ENCODE peak calls at places on chromosomes 4 and X, in ten cellular contexts. V is ascending aorta, A is WERI-Rb-1, U is HL-60, I is left ventricle myocardium inferior, T is IMR-90, B is breast epithelium, X is coronary artery, N is aorta, O is cardiac muscle cell. H is an unnamed sample.

GRCh38 chr4:102392033-102392744 is 46.9 kb upstream of the SLC39A8 start:
- DNase-seq in V (no peak), A (no peak), U (no peak), I (no peak), T (no peak), B (no peak), X (no peak), N (no peak), O (no peak), H (no peak)

GRCh38 chr4:150215601-150216000 is 137.4 kb downstream of the DCLK2 start:
- DNase-seq in V (no peak), A (no peak), U (no peak), I (no peak), T (no peak), B (no peak), X (no peak), N (no peak), O (no peak), H (no peak)

GRCh38 chr4:189092596-189092995 is 848.1 kb upstream of the FRG1 start:
- DNase-seq in V (no peak), A (no peak), U (no peak), I (no peak), T (peak; percentile 42), B (no peak), X (no peak), N (no peak), O (no peak), H (no peak)

GRCh38 chr4:25233737-25234389 is at the start of gene PI4K2B:
- DNase-seq in V (peak; percentile 92), A (peak; percentile 95), U (peak; percentile 87), I (peak; percentile 89), T (peak; percentile 57), B (peak; percentile 85), X (peak; percentile 89), N (peak; percentile 91), O (peak; percentile 86), H (peak; percentile 69)

GRCh38 chr4:114864060-114864459 is 249.4 kb downstream of the NDST4 start:
- DNase-seq in V (no peak), A (no peak), U (no peak), I (no peak), T (no peak), B (no peak), X (no peak), N (no peak), O (no peak), H (no peak)

GRCh38 chrX:72021975-72022374 is 109.7 kb downstream of the RTL5 start:
- DNase-seq in V (no peak), A (peak; percentile 34), U (peak; percentile 16), I (no peak), T (no peak), B (no peak), X (peak; percentile 70), N (no peak), O (no peak), H (no peak)

GRCh38 chrX:109857898-109858297 is 124.8 kb upstream of the ACSL4 start:
- DNase-seq in V (no peak), A (no peak), U (no peak), I (no peak), T (peak; percentile 52), B (no peak), X (no peak), N (no peak), O (peak; percentile 64), H (no peak)

GRCh38 chr4:52015366-52015765 is 4.8 kb downstream of the LRRC66 start:
- DNase-seq in V (no peak), A (no peak), U (peak; percentile 13), I (no peak), T (no peak), B (no peak), X (no peak), N (no peak), O (peak; percentile 20), H (no peak)

GRCh38 chr4:112082954-112083586 is 62.2 kb upstream of the FAM241A start:
- DNase-seq in V (no peak), A (no peak), U (no peak), I (no peak), T (peak; percentile 82), B (no peak), X (no peak), N (no peak), O (peak; percentile 64), H (no peak)

GRCh38 chr4:112085156-112086035 is 59.9 kb upstream of the FAM241A start:
- DNase-seq in V (no peak), A (no peak), U (peak; percentile 67), I (no peak), T (peak; percentile 6), B (no peak), X (no peak), N (no peak), O (no peak), H (no peak)

GRCh38 chr4:112086036-112086434 is 59.2 kb upstream of the FAM241A start:
- DNase-seq in V (no peak), A (no peak), U (no peak), I (no peak), T (no peak), B (no peak), X (no peak), N (no peak), O (no peak), H (no peak)

GRCh38 chr4:112083587-112084347 is 61.5 kb upstream of the FAM241A start:
- DNase-seq in V (no peak), A (no peak), U (no peak), I (no peak), T (peak; percentile 31), B (no peak), X (no peak), N (no peak), O (no peak), H (no peak)
- H3K27ac ChIP-seq in V (no peak overlapping the region), A (no peak overlapping the region), U (no peak overlapping the region), I (peak overlapping the region; percentile 77), T (no peak overlapping the region), B (peak overlapping the region; percentile 42), X (no peak overlapping the region), N (no peak overlapping the region), O (no peak overlapping the region), H (no peak overlapping the region)

DNA sequence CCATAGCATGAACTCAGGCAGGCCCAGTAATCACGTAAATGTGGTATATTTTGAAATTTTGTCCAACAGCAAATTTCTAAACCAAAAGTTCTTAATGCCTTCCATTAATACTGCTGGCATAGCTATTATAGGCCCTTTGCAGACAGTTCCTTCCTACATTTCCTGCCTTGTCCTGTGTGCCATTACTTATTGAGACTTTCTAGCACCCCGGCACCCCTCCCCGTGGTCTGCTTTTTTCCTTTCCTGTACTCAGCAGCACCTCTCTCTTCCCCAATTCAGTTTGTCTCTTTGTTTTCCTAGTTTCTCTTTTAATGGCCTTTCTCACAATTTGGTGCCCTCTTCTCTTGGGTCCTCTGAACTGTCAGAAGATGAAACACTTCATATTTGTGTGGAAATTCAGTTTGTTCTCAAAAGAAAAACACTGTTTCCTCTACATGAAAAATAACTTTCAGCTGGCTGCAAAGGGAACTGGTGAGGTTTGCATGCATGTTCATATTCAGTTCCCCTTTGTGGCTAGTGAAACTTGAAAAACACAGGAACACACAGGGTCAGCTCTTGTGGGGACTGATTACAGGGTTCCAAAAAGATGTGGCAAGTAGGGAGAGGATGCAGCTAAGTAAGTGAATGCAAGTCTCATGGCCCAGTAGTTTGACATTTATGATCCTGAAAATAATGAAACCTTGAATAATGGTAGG is 17.1 kb downstream of the GPR34 start:
- DNase-seq in V (no peak), A (no peak), U (peak; percentile 80), I (no peak), T (no peak), B (no peak), X (no peak), N (no peak), O (no peak), H (no peak)
- H3K27ac ChIP-seq in V (no peak overlapping the region), A (no peak overlapping the region), U (peak overlapping the region; percentile 88), I (peak overlapping the region; percentile 33), T (no peak overlapping the region), B (no peak overlapping the region), X (peak overlapping the region; percentile 46), N (no peak overlapping the region), O (no peak overlapping the region), H (no peak overlapping the region)

DNA sequence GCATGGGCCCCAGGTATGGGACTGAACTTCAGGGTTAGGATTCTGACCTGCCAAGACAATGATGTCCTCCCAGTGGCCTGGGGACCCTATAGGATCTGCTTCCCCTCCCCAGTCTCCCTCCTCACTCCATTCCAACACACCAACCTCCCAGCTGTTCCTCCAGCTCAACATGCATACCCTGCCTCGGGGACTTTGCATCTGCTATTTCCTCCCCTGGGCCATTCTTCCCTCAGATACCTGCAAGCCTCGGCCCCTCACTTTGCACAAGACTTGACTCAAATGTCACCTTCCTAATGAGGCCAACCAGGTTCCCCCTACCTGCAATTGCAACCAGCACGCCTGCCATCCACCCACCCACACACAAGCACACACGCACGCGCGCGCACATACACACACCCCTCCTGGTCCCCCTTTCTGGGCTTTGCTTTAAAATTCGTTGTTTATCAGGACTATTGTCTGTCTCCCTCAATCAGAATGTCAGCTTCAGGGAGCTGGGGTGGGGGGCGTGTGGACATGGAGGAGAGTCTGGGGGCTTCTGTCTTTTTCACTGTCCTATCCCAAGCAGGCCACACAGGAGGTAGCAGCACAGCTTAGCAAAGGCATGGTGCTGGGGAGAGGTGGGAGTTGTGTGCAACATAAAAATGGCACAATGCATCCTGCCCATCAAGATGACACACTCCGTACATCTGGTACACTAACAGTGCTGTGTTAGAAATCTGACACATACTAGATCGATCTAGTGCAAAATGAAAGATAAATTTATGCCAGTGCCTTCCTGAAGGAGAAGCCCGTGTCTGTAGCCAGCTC is 20.6 kb upstream of the PPP2R2C start:
- DNase-seq in V (peak; percentile 28), A (no peak), U (no peak), I (no peak), T (no peak), B (no peak), X (no peak), N (no peak), O (no peak), H (no peak)
- H3K27ac ChIP-seq in V (no peak overlapping the region), A (no peak overlapping the region), U (no peak overlapping the region), I (no peak overlapping the region), T (no peak overlapping the region), B (no peak overlapping the region), X (no peak overlapping the region), N (no peak overlapping the region), O (no peak overlapping the region), H (no peak overlapping the region)

GRCh38 chr4:38119663-38120374 is 159.6 kb downstream of the PTTG2 start:
- DNase-seq in V (no peak), A (peak; percentile 45), U (no peak), I (no peak), T (peak; percentile 88), B (no peak), X (no peak), N (no peak), O (peak; percentile 62), H (no peak)

GRCh38 chr4:38125816-38126215 is 165.6 kb downstream of the PTTG2 start:
- DNase-seq in V (no peak), A (no peak), U (no peak), I (no peak), T (peak; percentile 60), B (no peak), X (no peak), N (no peak), O (no peak), H (no peak)

GRCh38 chr4:38122060-38122459 is 161.9 kb downstream of the PTTG2 start:
- DNase-seq in V (no peak), A (no peak), U (no peak), I (no peak), T (no peak), B (no peak), X (no peak), N (no peak), O (no peak), H (no peak)

GRCh38 chr4:38124961-38125360 is 164.8 kb downstream of the PTTG2 start:
- DNase-seq in V (no peak), A (no peak), U (no peak), I (no peak), T (no peak), B (no peak), X (no peak), N (no peak), O (no peak), H (no peak)

GRCh38 chr4:38123555-38123954 is 163.4 kb downstream of the PTTG2 start:
- DNase-seq in V (no peak), A (no peak), U (no peak), I (no peak), T (no peak), B (no peak), X (no peak), N (no peak), O (no peak), H (no peak)
- H3K27ac ChIP-seq in V (no peak overlapping the region), A (no peak overlapping the region), U (no peak overlapping the region), I (no peak overlapping the region), T (no peak overlapping the region), B (no peak overlapping the region), X (no peak overlapping the region), N (no peak overlapping the region), O (no peak overlapping the region), H (no peak overlapping the region)

H was measured in substantia nigra.